ENCODE peak calls at places on chromosomes 6 and 20, in nine cellular contexts. I is GM12878, L is HCT116, O is SK-N-SH, W is Panc1, J is A549, N is HL-60, E is HepG2, F is K562. X is an unnamed sample.

GRCh38 chr6:78599526-78599925 is 267.8 kb upstream of the IRAK1BP1 start:
- DNase-seq in F (no peak), O (no peak), W (no peak), N (no peak), L (no peak), E (no peak), I (no peak), J (no peak), X (no peak)

GRCh38 chr6:130848945-130849344 is 21.7 kb downstream of the SMLR1 start:
- DNase-seq in W (no peak), I (no peak), L (no peak), O (no peak), J (no peak), E (no peak), F (peak), N (no peak), X (peak)

GRCh38 chr6:145319605-145320004 is 415.7 kb downstream of the EPM2A start:
- DNase-seq in J (no peak), O (no peak), F (no peak), N (no peak), E (no peak), W (no peak), L (no peak), I (no peak), X (no peak)

GRCh38 chr6:75268988-75269354 is 15.6 kb downstream of the TMEM30A start:
- DNase-seq in F (no peak), L (no peak), N (no peak), O (no peak), W (no peak), J (no peak), E (no peak), I (no peak), X (no peak)

GRCh38 chr6:104705916-104706442 is 153.7 kb downstream of the HACE1 start:
- DNase-seq in I (no peak), L (no peak), F (no peak), N (no peak), W (no peak), E (no peak), O (no peak), J (no peak), X (no peak)

GRCh38 chr6:49524541-49524940 is 24.8 kb downstream of the GLYATL3 start:
- DNase-seq in J (no peak), I (no peak), L (no peak), N (no peak), E (no peak), O (no peak), W (no peak), F (no peak), X (no peak)

GRCh38 chr6:75611702-75612375 is 10.2 kb downstream of the SENP6 start:
- DNase-seq in O (no peak), W (no peak), F (no peak), N (no peak), E (no peak), J (no peak), I (no peak), L (no peak), X (no peak)

GRCh38 chr20:48822879-48823385 is 4.9 kb downstream of the PREX1 start:
- DNase-seq in W (no peak), J (no peak), L (no peak), E (no peak), O (no peak), F (no peak), I (peak), N (no peak), X (no peak)

GRCh38 chr6:51934098-51934497 is 153.3 kb downstream of the PKHD1 start:
- DNase-seq in F (peak), J (peak), W (no peak), I (no peak), E (peak), O (peak), L (peak), N (no peak), X (peak)

GRCh38 chr6:118718903-118719302 is 67.5 kb upstream of the CEP85L start:
- DNase-seq in L (no peak), I (no peak), N (no peak), O (no peak), E (no peak), W (no peak), F (no peak), J (no peak), X (no peak)

GRCh38 chr6:167965602-167966539 is 31.6 kb upstream of the KIF25 start:
- DNase-seq in L (no peak), F (no peak), O (no peak), J (no peak), N (no peak), I (no peak), E (no peak), W (no peak), X (no peak)

GRCh38 chr6:160198577-160199211 is 59.9 kb downstream of the SLC22A2 start:
- DNase-seq in F (no peak), I (no peak), O (no peak), J (peak), N (no peak), E (peak), W (no peak), L (no peak), X (no peak)

GRCh38 chr6:40477246-40478126 is 109.7 kb downstream of the LRFN2 start:
- DNase-seq in J (no peak), L (no peak), F (no peak), W (no peak), E (no peak), N (no peak), I (no peak), O (peak), X (peak)

GRCh38 chr6:146990821-146991798 is 213.1 kb upstream of the STXBP5 start:
- DNase-seq in N (no peak), L (peak), W (peak), I (no peak), O (no peak), E (peak), J (peak), F (peak), X (no peak)

GRCh38 chr6:144343736-144344428 is 58.7 kb downstream of the UTRN start:
- DNase-seq in W (no peak), J (peak), O (no peak), I (peak), L (no peak), E (peak), F (no peak), N (no peak), X (peak)

GRCh38 chr6:11188161-11188915 is 44.1 kb downstream of the NEDD9 start:
- DNase-seq in N (no peak), O (no peak), I (no peak), W (no peak), F (no peak), E (peak), J (peak), L (no peak), X (no peak)

GRCh38 chr20:13111249-13111911 is 102.6 kb downstream of the SPTLC3 start:
- DNase-seq in E (peak), F (no peak), I (no peak), W (no peak), J (no peak), O (no peak), L (no peak), N (no peak), X (no peak)

GRCh38 chr6:37314803-37315515 is 38.8 kb upstream of the RNF8 start:
- DNase-seq in I (no peak), F (peak), W (no peak), N (peak), L (peak), J (peak), E (peak), O (peak), X (peak)

GRCh38 chr6:29909995-29910394 is 32.3 kb upstream of the HLA-A start:
- DNase-seq in W (no peak), E (no peak), L (no peak), N (no peak), J (no peak), I (no peak), F (no peak), O (no peak), X (no peak)

GRCh38 chr6:113684382-113684901 is 172.7 kb upstream of the MARCKS start:
- DNase-seq in L (no peak), E (peak), J (no peak), F (no peak), N (no peak), I (no peak), W (no peak), O (no peak), X (no peak)

GRCh38 chr6:127376685-127377084 is 33.3 kb upstream of the ECHDC1 start:
- DNase-seq in I (no peak), E (no peak), L (no peak), O (no peak), F (no peak), J (no peak), N (no peak), W (no peak), X (no peak)

GRCh38 chr20:22403860-22404608 is 180.3 kb downstream of the FOXA2 start:
- DNase-seq in E (peak), F (no peak), W (no peak), N (no peak), O (no peak), L (no peak), J (peak), I (no peak), X (peak)

GRCh38 chr20:49447364-49447763 is 35.1 kb downstream of the KCNB1 start:
- DNase-seq in F (no peak), I (no peak), L (no peak), E (no peak), W (no peak), N (no peak), J (no peak), O (no peak), X (no peak)

DNA sequence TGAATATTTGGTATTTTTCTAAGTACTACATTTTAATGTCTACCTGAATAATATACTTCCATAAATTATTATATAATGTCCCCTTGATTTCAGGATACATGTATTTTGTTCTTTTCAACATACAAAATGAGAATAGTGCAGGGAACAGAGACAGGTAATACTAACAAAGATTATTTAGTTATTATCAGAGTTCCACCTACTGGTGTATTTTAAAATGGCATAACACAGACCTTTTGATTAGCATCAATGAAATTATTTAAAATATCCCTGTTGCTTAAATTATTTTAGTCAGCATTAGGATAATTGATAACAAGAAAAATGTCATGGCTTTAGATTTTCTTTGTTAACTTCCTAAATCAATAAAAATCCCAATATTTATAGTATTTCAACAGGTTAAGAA is 184.0 kb downstream of the PRDM13 start:
- DNase-seq in L (no peak), I (no peak), W (no peak), J (no peak), E (no peak), F (no peak), N (no peak), O (no peak), X (no peak)
- TF ChIP-seq REST in L (no peak), I (no peak), W (no peak), J (no peak), E (no peak), F (no peak), N (no peak), O (no peak), X (no peak)

DNA sequence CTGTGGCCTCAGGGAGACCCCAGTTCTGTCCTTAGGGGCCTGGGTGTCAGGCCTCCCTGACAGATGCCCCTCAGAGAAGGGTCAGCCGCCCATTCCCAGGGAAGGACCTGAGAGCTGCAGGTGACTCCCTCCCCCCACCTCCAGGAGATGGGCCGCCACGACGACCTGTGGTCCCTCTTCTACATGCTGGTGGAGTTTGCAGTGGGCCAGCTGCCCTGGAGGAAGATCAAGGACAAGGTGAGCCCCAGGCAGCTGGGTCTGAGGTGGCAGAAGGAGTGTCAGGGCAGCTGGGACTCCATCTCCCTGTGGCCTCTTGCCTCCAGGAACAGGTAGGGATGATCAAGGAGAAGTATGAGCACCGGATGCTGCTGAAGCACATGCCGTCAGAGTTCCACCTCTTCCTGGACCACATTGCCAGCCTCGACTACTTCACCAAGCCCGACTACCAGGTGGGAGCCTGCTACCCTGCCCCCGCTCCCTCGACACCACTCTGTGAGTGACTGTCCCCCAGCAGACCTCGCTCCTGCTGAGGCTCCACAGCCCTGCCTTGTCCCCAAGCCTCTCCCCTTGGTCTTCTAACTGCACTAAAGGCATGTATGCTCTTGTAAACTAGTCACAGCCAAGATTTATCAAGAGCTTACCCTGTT is 12.2 kb downstream of the TTBK1 start:
- DNase-seq in I (no peak), F (no peak), W (no peak), O (no peak), L (no peak), E (no peak), J (no peak), N (no peak), X (no peak)
- H3K4me3 ChIP-seq in I (no peak), F (no peak), W (no peak), O (no peak), L (no peak), E (peak), J (no peak), N (no peak), X (no peak)

GRCh38 chr6:35473075-35473848 is 5.1 kb downstream of the RPL10A start:
- DNase-seq in W (no peak), F (peak), O (no peak), N (no peak), L (no peak), I (no peak), J (no peak), E (peak), X (peak)
- TF ChIP-seq REST in W (no peak), F (no peak), O (no peak), N (no peak), L (no peak), I (no peak), J (no peak), E (no peak), X (no peak)

GRCh38 chr6:25366785-25367657 is 87.8 kb downstream of the CARMIL1 start:
- DNase-seq in J (no peak), E (no peak), N (no peak), W (no peak), I (peak), L (no peak), F (no peak), O (no peak), X (no peak)

GRCh38 chr6:25370175-25371036 is 91.2 kb downstream of the CARMIL1 start:
- DNase-seq in F (no peak), L (no peak), O (no peak), J (no peak), I (no peak), W (no peak), N (no peak), E (no peak), X (no peak)

GRCh38 chr6:25371037-25371347 is 91.8 kb downstream of the CARMIL1 start:
- DNase-seq in J (no peak), L (no peak), O (no peak), N (no peak), I (no peak), F (no peak), W (no peak), E (no peak), X (no peak)

GRCh38 chr6:25369043-25369442 is 89.9 kb downstream of the CARMIL1 start:
- DNase-seq in N (no peak), W (no peak), E (no peak), O (no peak), I (no peak), J (no peak), F (no peak), L (no peak), X (no peak)

DNA sequence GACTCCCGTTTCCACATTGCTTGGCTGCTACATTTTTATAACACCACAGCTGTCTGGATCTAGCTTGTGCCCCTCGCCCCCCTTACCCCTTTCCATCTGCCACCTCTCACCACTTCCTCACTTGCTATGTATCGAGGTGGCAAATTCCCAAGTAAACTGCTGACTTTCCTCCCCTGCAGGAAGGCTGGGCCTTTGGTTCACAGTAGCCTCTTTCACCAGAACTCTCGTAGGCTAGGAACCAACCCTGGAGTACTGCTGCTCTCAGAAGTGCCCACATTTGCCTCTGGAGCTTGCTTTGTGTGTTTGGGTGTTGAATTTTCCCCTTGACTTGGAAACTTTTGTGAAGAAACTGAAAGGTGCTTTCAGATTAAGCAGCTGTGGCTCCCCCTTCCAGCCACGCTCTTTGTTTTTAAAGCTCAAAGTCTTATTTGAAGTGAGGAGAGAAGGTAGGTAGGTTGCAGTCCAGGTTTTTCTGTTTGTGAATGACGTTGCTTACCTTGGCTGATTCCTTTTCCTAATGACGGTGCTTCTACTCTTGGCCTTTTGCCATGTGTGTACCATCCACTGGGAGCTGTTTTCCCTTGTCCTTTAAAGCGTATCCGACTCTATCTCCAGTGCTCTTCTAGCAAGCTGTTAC is 90.4 kb downstream of the CARMIL1 start:
- DNase-seq in F (no peak), J (no peak), L (no peak), O (no peak), E (peak), W (no peak), N (no peak), I (no peak), X (peak)
- H3K4me3 ChIP-seq in F (no peak), J (no peak), L (no peak), O (no peak), E (peak), W (no peak), N (no peak), I (peak), X (no peak)

GRCh38 chr6:42105714-42106662 is 36.4 kb downstream of the C6orf132 start:
- DNase-seq in J (no peak), E (no peak), N (no peak), I (no peak), F (no peak), O (no peak), W (no peak), L (no peak), X (no peak)
- TF ChIP-seq REST in J (no peak), E (no peak), N (no peak), I (no peak), F (no peak), O (no peak), W (no peak), L (no peak), X (no peak)

GRCh38 chr20:8990770-8991169 is 78.1 kb upstream of the PLCB4 start:
- DNase-seq in N (no peak), W (no peak), J (no peak), L (no peak), E (no peak), O (no peak), F (no peak), I (no peak), X (no peak)

GRCh38 chr20:8996817-8997512 is 71.9 kb upstream of the PLCB4 start:
- DNase-seq in N (no peak), O (no peak), W (no peak), I (no peak), E (no peak), F (no peak), L (no peak), J (no peak), X (peak)

GRCh38 chr20:8997720-8998119 is 71.2 kb upstream of the PLCB4 start:
- DNase-seq in J (no peak), I (no peak), N (no peak), L (no peak), W (no peak), O (no peak), E (no peak), F (peak), X (peak)

GRCh38 chr20:8994045-8994444 is 74.8 kb upstream of the PLCB4 start:
- DNase-seq in E (no peak), W (no peak), I (no peak), N (no peak), O (no peak), F (no peak), L (no peak), J (no peak), X (no peak)
- H3K4me3 ChIP-seq in E (no peak), W (no peak), I (no peak), N (no peak), O (no peak), F (no peak), L (no peak), J (no peak), X (no peak)

X was measured in GM23338.